ENCODE peak calls at places on chromosomes 13 and 19, in six cellular contexts. V is breast epithelium, I is esophagus squamous epithelium, W is prostate gland, E is body of pancreas, M is IMR-90. R is an unnamed sample.

GRCh38 chr19:54154603-54155345 is 4.7 kb downstream of the LENG1 start:
- DNase-seq in W (no peak), M (no peak), E (no peak), V (no peak), I (no peak), R (no peak)

GRCh38 chr13:93388701-93389100 is 162.1 kb downstream of the GPC6 start:
- DNase-seq in E (no peak), M (peak; percentile 86), I (no peak), W (no peak), V (no peak), R (no peak)

GRCh38 chr19:35901854-35902661 is at the start of gene HCST:
- DNase-seq in I (no peak), E (no peak), W (no peak), M (peak; percentile 22), V (no peak), R (no peak)

GRCh38 chr13:73025212-73026012 is 33.4 kb upstream of the KLF5 start:
- DNase-seq in E (no peak), I (no peak), M (peak; percentile 47), V (no peak), W (no peak), R (no peak)

GRCh38 chr13:103130681-103131210 is 64.5 kb upstream of the SLC10A2 start:
- DNase-seq in E (no peak), W (no peak), V (no peak), I (no peak), M (no peak), R (no peak)

GRCh38 chr19:38685666-38686529 is 38.4 kb downstream of the ACTN4 start:
- DNase-seq in I (no peak), M (peak; percentile 73), E (no peak), V (no peak), W (no peak), R (peak; percentile 53)

GRCh38 chr13:76522083-76522755 is 364.0 kb downstream of the KCTD12 start:
- DNase-seq in M (peak; percentile 37), W (no peak), I (no peak), E (no peak), V (no peak), R (no peak)

GRCh38 chr13:98481511-98481951 is 95.4 kb downstream of the STK24 start:
- DNase-seq in I (no peak), E (no peak), M (peak; percentile 30), W (no peak), V (no peak), R (no peak)

GRCh38 chr13:99299545-99300341 is 7.5 kb downstream of the GPR183 start:
- DNase-seq in W (no peak), I (no peak), E (no peak), M (no peak), V (no peak), R (no peak)

GRCh38 chr13:43880451-43880850 is 747 bp downstream of the LACC1 start:
- DNase-seq in M (no peak), E (no peak), W (no peak), V (no peak), I (no peak), R (no peak)

GRCh38 chr13:30905932-30906383 is at the start of gene MEDAG:
- DNase-seq in M (peak; percentile 57), I (peak; percentile 6), V (no peak), E (peak; percentile 29), W (no peak), R (peak; percentile 91)

GRCh38 chr19:28430214-28430613 is 782.7 kb downstream of the UQCRFS1 start:
- DNase-seq in V (no peak), E (no peak), I (no peak), M (no peak), W (no peak), R (no peak)

GRCh38 chr19:28426902-28427232 is 786.1 kb downstream of the UQCRFS1 start:
- DNase-seq in E (no peak), V (no peak), I (no peak), W (no peak), M (no peak), R (no peak)

GRCh38 chr19:28427256-28428083 is 785.5 kb downstream of the UQCRFS1 start:
- DNase-seq in I (no peak), W (no peak), V (no peak), M (no peak), E (no peak), R (no peak)

GRCh38 chr19:28429356-28429755 is 783.6 kb downstream of the UQCRFS1 start:
- DNase-seq in M (no peak), W (no peak), E (no peak), V (no peak), I (no peak), R (no peak)

GRCh38 chr19:28428644-28429348 is 784.2 kb downstream of the UQCRFS1 start:
- DNase-seq in M (no peak), V (no peak), I (no peak), W (no peak), E (no peak), R (no peak)
- H3K4me1 ChIP-seq in M (no peaks in the 10 kb centered on the region), V (no peaks in the 10 kb centered on the region), I (no peaks in the 10 kb centered on the region), W (no peaks in the 10 kb centered on the region), E (no peaks in the 10 kb centered on the region), R (no peaks in the 10 kb centered on the region)

DNA sequence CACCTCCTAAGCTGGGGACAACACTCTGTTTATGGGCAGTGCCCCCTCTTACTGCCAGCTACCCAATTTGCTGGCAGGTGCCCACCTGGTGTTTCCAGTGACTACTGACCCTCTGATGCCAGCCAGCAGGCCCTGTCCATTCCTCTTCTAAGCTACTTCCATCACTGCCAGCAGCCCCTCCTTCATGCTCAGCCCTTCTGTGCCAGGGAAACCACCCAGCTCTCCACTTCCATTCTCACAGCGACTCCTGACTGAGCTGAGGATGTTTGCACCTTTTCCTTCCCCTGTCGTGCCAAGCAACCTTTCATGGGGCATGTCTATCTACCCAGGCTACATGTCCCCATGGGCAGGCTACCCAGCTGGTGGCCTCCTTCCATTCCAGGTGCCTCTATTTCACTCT is 24.0 kb upstream of the ZNF492 start:
- DNase-seq in W (no peak), E (no peak), V (no peak), I (no peak), M (no peak), R (no peak)
- H3K9me3 ChIP-seq in W (no peaks in the 10 kb centered on the region), E (no peaks in the 10 kb centered on the region), V (no peaks in the 10 kb centered on the region), I (peaks cover 7% of the 10 kb centered on the region), M (peaks cover 49% of the 10 kb centered on the region), R (no peaks in the 10 kb centered on the region)

DNA sequence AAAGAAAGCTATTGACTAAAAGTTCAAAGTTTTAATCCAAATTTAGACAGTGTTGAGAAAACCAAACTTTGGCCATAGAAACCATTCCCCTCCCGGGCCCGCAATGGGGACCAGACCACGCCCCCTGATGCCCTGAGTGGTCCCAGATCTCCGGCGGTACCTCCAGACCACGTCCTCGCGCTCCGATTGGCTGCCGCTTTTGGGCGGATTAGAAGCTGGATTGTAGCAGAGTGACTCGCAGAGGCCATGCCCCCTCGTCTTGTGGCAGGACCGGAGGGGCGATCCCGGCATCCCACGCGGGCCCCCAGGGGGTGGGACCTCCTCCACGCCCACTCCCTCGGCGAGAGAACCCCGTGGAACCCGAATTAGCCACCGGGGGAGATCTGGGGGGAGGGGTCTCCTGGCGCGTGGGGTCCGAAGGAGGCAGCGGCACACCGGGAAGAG is 812 bp upstream of the HSD17B14 start:
- DNase-seq in M (peak; percentile 78), E (peak; percentile 31), W (peak; percentile 60), V (peak; percentile 65), I (no peak), R (peak; percentile 94)
- TF ChIP-seq POLR2A in M (no peak), E (no peak), W (no peak), V (no peak), I (no peak), R (no peak)

DNA sequence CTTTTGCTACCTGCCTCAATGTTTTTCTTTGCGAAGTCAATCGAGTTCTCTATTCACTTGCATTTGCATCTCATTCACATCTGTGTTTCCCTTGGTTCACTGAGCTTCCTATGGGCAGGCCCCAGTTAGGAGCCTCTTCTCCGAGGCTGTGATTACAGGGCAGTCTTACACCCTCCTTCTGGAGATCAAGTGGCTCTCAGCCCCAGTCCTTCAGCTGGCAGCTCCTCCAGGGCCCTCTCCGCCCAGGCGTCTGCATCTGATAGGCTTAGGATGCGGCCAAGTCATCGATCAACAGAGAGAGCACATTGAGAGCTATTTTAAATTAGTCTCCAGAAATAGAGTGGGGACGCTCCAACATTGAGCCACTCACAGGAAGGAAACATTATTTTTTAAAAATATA is 44.2 kb downstream of the MBNL2 start:
- DNase-seq in E (no peak), W (no peak), I (no peak), V (no peak), M (no peak), R (no peak)
- H3K4me1 ChIP-seq in E (peaks cover 52% of the 10 kb centered on the region), W (no peaks in the 10 kb centered on the region), I (peaks cover 71% of the 10 kb centered on the region), V (peaks cover 3% of the 10 kb centered on the region), M (peaks cover 27% of the 10 kb centered on the region), R (peaks cover 35% of the 10 kb centered on the region)

DNA sequence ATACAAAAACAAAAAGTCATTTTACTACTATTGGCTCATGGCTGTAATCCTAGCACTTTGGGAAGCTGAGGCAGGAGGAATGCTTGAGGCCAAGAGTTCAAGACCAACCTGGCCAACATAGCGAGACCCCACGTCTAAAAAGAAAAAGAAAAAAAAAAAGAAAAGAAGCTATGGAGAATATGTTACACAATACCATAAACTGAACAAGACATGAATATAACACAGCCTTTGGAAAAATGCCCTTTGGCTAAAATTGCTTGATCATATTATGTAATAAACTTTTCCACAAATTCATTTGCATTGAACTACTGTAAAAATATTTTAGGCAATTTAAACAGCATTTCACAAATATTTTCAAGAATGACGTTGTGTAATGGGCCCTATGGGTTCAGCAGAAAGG is 3.7 kb upstream of the ZNF415 start:
- DNase-seq in W (no peak), I (no peak), V (no peak), E (no peak), M (no peak), R (no peak)
- H3K9me3 ChIP-seq in W (peaks cover 7% of the 10 kb centered on the region), I (peaks cover 78% of the 10 kb centered on the region), V (peaks cover 43% of the 10 kb centered on the region), E (peaks cover 31% of the 10 kb centered on the region), M (peaks cover 20% of the 10 kb centered on the region), R (peaks cover 44% of the 10 kb centered on the region)

GRCh38 chr19:58476498-58477015 is 405 bp downstream of the ZNF446 start:
- DNase-seq in M (no peak), V (no peak), E (no peak), I (no peak), W (no peak), R (no peak)

GRCh38 chr19:58474997-58475713 is 997 bp upstream of the ZNF446 start:
- DNase-seq in V (no peak), M (no peak), I (no peak), E (no peak), W (no peak), R (no peak)

GRCh38 chr19:58477871-58478270 is 1.7 kb downstream of the ZNF446 start:
- DNase-seq in E (no peak), V (no peak), I (no peak), W (no peak), M (no peak), R (no peak)

GRCh38 chr19:58475714-58476497 is at the start of gene ZNF446:
- DNase-seq in M (peak; percentile 94), E (peak; percentile 96), V (peak; percentile 95), I (peak; percentile 91), W (peak; percentile 94), R (peak; percentile 99)

DNA sequence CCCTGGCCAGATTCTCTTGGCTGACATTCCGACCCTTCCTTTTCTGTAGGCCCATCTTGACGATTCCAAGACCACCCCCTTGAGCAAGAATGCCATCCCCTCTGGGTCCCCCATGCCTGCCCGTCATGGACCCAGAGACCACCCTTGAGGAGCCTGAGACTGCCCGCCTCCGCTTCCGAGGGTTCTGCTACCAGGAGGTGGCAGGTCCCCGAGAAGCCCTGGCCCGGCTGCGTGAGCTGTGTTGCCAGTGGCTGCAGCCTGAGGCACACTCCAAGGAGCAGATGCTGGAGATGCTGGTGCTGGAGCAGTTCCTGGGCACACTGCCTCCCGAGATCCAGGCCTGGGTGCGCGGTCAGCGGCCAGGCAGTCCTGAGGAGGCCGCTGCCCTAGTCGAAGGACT is 978 bp downstream of the ZNF446 start:
- DNase-seq in V (no peak), W (no peak), I (no peak), E (no peak), M (no peak), R (no peak)
- TF ChIP-seq POLR2A in V (no peak), W (no peak), I (no peak), E (no peak), M (no peak), R (no peak)

R was measured in suprapubic skin.